ENCODE peak calls at places on chromosomes 3 and 15, in four cellular contexts. L is brain microvascular endothelial cell, N is stomach, U is body of pancreas. E is an unnamed sample.

GRCh38 chr3:122973893-122974615 is 53.5 kb downstream of the SEMA5B start:
- DNase-seq in L (no peak), N (no peak), U (no peak), E (no peak)

GRCh38 chr3:17207019-17207418 is 322.3 kb downstream of the PLCL2 start:
- DNase-seq in L (no peak), N (no peak), U (no peak), E (no peak)

GRCh38 chr15:48021336-48022086 is 99.3 kb upstream of the SLC24A5 start:
- DNase-seq in L (peak), N (no peak), U (no peak), E (no peak)

GRCh38 chr3:52244061-52244628 is 1.4 kb upstream of the PPM1M start:
- DNase-seq in L (no peak), N (peak), U (no peak), E (peak)

GRCh38 chr15:65287515-65287845 is 797 bp upstream of the PARP16 start:
- DNase-seq in L (no peak), N (no peak), U (no peak), E (no peak)

GRCh38 chr3:10442151-10442795 is 63.1 kb downstream of the ATP2B2 start:
- DNase-seq in L (no peak), N (no peak), U (no peak), E (peak)

GRCh38 chr15:65533057-65533752 is 2.9 kb downstream of the HACD3 start:
- DNase-seq in L (no peak), N (no peak), U (no peak), E (no peak)

GRCh38 chr15:92164327-92165000 is 229.2 kb upstream of the ST8SIA2 start:
- DNase-seq in L (peak), N (no peak), U (no peak), E (peak)

GRCh38 chr15:56042982-56043980 is 49.9 kb upstream of the NEDD4 start:
- DNase-seq in L (no peak), N (no peak), U (no peak), E (no peak)

GRCh38 chr15:51341366-51342248 is at the start of gene GLDN:
- DNase-seq in L (no peak), N (peak), U (peak), E (no peak)

GRCh38 chr15:73840771-73841170 is 32.6 kb upstream of the TBC1D21 start:
- DNase-seq in L (no peak), N (no peak), U (no peak), E (no peak)

GRCh38 chr15:49987198-49987785 is 131.7 kb downstream of the ATP8B4 start:
- DNase-seq in L (no peak), N (no peak), U (peak), E (no peak)

GRCh38 chr3:141148770-141149169 is 82.9 kb upstream of the PXYLP1 start:
- DNase-seq in L (no peak), N (no peak), U (no peak), E (no peak)

GRCh38 chr3:58404396-58404795 is 29.2 kb downstream of the PDHB start:
- DNase-seq in L (peak), N (no peak), U (no peak), E (peak)

GRCh38 chr3:194587438-194587931 is 45.7 kb downstream of the TMEM44 start:
- DNase-seq in L (peak), N (no peak), U (no peak), E (no peak)

GRCh38 chr3:18223591-18224338 is 201.4 kb downstream of the SATB1 start:
- DNase-seq in L (no peak), N (no peak), U (no peak), E (no peak)

GRCh38 chr15:34716111-34716510 is 38.7 kb downstream of the GJD2 start:
- DNase-seq in L (no peak), N (no peak), U (peak), E (no peak)

GRCh38 chr3:153901991-153902390 is 219.2 kb upstream of the ARHGEF26 start:
- DNase-seq in L (no peak), N (no peak), U (no peak), E (no peak)

GRCh38 chr3:52531636-52532516 is 1.8 kb downstream of the NT5DC2 start:
- DNase-seq in L (no peak), N (peak), U (no peak), E (no peak)

GRCh38 chr3:183410280-183410679 is 18.1 kb downstream of the MCF2L2 start:
- DNase-seq in L (no peak), N (no peak), U (no peak), E (no peak)

GRCh38 chr15:64246364-64247189 is 83.8 kb upstream of the PPIB start:
- DNase-seq in L (peak), N (no peak), U (no peak), E (peak)

GRCh38 chr3:167246252-167246651 is 133.8 kb downstream of the ZBBX start:
- DNase-seq in L (no peak), N (no peak), U (no peak), E (no peak)

GRCh38 chr3:124609402-124609801 is 120.8 kb upstream of the UMPS start:
- DNase-seq in L (no peak), N (no peak), U (no peak), E (no peak)

GRCh38 chr3:52934626-52935530 is 37.5 kb upstream of the STIMATE start:
- DNase-seq in L (peak), N (peak), U (peak), E (peak)

GRCh38 chr15:82081904-82082810 is 36.3 kb upstream of the MEX3B start:
- DNase-seq in L (peak), N (no peak), U (no peak), E (peak)

GRCh38 chr3:104849070-104849469 is 517.6 kb upstream of the ALCAM start:
- DNase-seq in L (no peak), N (no peak), U (no peak), E (no peak)

GRCh38 chr3:196518999-196519737 is 4.0 kb upstream of the SMCO1 start:
- DNase-seq in L (peak), N (peak), U (peak), E (peak)

GRCh38 chr3:24067483-24067882 is 122.4 kb downstream of the NR1D2 start:
- DNase-seq in L (no peak), N (no peak), U (no peak), E (no peak)

GRCh38 chr15:62549345-62549970 is 384.4 kb upstream of the C2CD4B start:
- DNase-seq in L (peak), N (peak), U (peak), E (peak)

GRCh38 chr15:50907866-50908208 is 646 bp upstream of the AP4E1 start:
- DNase-seq in L (no peak), N (peak), U (peak), E (peak)

GRCh38 chr3:112635674-112636073 is 5.3 kb downstream of the CCDC80 start:
- DNase-seq in L (peak), N (no peak), U (no peak), E (peak)

GRCh38 chr15:92037446-92037845 is 183.9 kb downstream of the SLCO3A1 start:
- DNase-seq in L (no peak), N (no peak), U (no peak), E (no peak)

GRCh38 chr3:11558002-11558401 is 85.7 kb downstream of the VGLL4 start:
- DNase-seq in L (peak), N (no peak), U (peak), E (peak)

GRCh38 chr3:186653984-186654383 is 11.8 kb upstream of the HRG start:
- DNase-seq in L (no peak), N (no peak), U (no peak), E (no peak)

GRCh38 chr3:182740710-182741109 is 52.6 kb upstream of the ATP11B start:
- DNase-seq in L (no peak), N (peak), U (peak), E (no peak)

GRCh38 chr15:66788024-66788423 is 86.0 kb downstream of the SMAD6 start:
- DNase-seq in L (no peak), N (no peak), U (no peak), E (no peak)

GRCh38 chr15:66786222-66786621 is 84.2 kb downstream of the SMAD6 start:
- DNase-seq in L (no peak), N (no peak), U (no peak), E (no peak)

GRCh38 chr15:66785637-66786036 is 83.6 kb downstream of the SMAD6 start:
- DNase-seq in L (peak), N (no peak), U (no peak), E (no peak)

GRCh38 chr15:66786708-66787471 is 84.9 kb downstream of the SMAD6 start:
- DNase-seq in L (no peak), N (no peak), U (no peak), E (no peak)

DNA sequence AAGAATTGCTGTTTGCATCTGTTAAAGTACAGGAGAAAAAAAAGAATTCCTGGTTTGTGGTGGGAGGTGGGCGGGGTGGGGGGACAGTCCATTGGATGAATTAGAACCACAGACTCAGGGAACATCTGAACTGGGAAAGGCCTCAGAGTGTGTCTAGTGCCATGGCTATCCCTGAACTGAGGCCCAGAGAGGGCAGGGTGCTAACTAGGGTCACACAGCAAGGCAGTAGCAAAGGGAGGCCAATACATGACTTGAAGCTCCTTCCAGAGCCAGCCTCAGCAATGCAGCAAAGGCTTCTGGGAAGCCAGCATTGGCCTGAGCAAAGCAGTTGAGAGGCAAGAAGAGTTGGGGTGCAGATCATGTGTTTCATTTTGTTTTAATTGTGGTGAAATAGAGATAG is 85.4 kb downstream of the SMAD6 start:
- DNase-seq in L (no peak), N (no peak), U (no peak), E (no peak)
- TF ChIP-seq CTCF in L (no peak), N (no peak), U (no peak), E (no peak)

GRCh38 chr3:83968386-83968785 is 990.4 kb upstream of the CADM2 start:
- DNase-seq in L (no peak), N (no peak), U (no peak), E (no peak)
- TF ChIP-seq CTCF in L (no peak), N (no peak), U (no peak), E (no peak)

GRCh38 chr15:69749797-69750196 is 297.2 kb downstream of the RPLP1 start:
- DNase-seq in L (no peak), N (no peak), U (no peak), E (no peak)
- TF ChIP-seq CTCF in L (peak), N (peak), U (no peak), E (peak)

GRCh38 chr15:25268166-25268565 is 170.7 kb downstream of the UBE3A start:
- DNase-seq in L (no peak), N (no peak), U (no peak), E (no peak)
- TF ChIP-seq CTCF in L (peak), N (no peak), U (no peak), E (peak)

GRCh38 chr3:138434875-138435772 is 708 bp downstream of the ESYT3 start:
- DNase-seq in L (no peak), N (no peak), U (peak), E (no peak)
- TF ChIP-seq CTCF in L (no peak), N (no peak), U (no peak), E (no peak)

GRCh38 chr15:72474912-72475601 is 927 bp downstream of the ARIH1 start:
- DNase-seq in L (peak), N (peak), U (peak), E (peak)

GRCh38 chr15:72474466-72474911 is 359 bp downstream of the ARIH1 start:
- DNase-seq in L (no peak), N (no peak), U (no peak), E (no peak)

GRCh38 chr15:72472907-72473669 is 1.0 kb upstream of the ARIH1 start:
- DNase-seq in L (no peak), N (no peak), U (no peak), E (no peak)

GRCh38 chr15:72475674-72476073 is 1.5 kb downstream of the ARIH1 start:
- DNase-seq in L (no peak), N (no peak), U (no peak), E (no peak)

DNA sequence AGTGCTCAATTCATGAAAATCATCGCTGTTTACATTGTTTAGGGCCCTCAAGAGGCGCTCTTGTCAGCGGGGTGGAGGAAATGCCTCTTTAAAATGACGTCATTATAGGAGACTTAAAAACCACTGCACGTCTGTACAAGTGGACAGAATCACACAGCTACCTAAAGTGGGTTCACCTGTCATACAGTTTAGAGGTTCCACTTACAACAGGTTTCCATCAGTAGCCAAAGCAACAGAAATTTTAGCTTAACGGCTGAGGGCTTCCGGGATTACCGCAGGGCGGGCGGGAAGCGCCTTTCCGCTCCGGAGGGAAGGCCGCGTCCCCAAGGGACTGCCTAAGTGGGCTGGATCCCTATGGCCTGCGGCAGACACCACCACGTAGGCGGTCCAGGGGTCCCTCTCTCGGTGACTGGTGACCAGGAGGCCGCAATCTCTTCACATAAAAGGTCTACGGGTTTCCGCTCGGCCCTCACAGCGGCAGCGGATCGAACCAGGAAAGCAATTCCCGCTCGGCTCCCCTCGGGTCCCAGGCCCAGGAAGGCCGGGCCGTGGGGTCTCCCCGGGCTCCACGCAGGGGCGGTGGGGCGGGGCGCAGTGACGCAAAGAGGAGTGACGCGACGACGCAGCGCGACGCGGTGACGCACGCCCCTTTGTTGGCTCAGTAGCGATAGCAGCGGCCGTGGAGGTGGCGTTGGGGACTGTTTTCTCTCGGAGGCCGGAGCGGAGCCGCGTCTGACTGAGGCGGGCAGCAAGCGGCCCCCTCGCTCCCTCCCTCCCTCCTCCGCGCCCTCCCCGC is at the start of gene ARIH1:
- DNase-seq in L (peak), N (peak), U (peak), E (peak)
- TF ChIP-seq CTCF in L (peak), N (peak), U (peak), E (peak)

GRCh38 chr15:90231028-90232017 is 2.4 kb downstream of the CIB1 start:
- DNase-seq in L (no peak), N (peak), U (peak), E (no peak)
- TF ChIP-seq CTCF in L (no peak), N (no peak), U (no peak), E (no peak)

DNA sequence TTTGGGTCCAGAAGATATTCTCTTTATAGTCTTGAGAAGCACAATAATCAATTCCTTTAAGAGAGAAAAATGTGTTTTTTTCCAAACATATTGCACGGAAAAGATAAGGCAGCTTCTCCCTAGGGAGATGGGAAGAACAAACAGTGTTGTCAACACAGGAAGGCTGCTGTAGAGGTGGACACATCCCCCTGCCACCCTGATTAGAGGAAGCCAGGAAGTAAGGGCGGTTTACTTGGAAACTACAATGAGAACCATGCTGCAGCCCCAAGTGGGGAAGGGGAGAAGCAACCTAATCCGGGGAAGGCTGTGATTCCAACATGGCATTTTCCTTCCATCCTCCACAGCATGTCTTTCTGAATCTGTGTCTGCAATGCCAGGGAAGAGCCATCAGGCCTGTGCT is 256.9 kb upstream of the TGFBR2 start:
- DNase-seq in L (no peak), N (no peak), U (no peak), E (no peak)
- TF ChIP-seq CTCF in L (no peak), N (no peak), U (no peak), E (no peak)

DNA sequence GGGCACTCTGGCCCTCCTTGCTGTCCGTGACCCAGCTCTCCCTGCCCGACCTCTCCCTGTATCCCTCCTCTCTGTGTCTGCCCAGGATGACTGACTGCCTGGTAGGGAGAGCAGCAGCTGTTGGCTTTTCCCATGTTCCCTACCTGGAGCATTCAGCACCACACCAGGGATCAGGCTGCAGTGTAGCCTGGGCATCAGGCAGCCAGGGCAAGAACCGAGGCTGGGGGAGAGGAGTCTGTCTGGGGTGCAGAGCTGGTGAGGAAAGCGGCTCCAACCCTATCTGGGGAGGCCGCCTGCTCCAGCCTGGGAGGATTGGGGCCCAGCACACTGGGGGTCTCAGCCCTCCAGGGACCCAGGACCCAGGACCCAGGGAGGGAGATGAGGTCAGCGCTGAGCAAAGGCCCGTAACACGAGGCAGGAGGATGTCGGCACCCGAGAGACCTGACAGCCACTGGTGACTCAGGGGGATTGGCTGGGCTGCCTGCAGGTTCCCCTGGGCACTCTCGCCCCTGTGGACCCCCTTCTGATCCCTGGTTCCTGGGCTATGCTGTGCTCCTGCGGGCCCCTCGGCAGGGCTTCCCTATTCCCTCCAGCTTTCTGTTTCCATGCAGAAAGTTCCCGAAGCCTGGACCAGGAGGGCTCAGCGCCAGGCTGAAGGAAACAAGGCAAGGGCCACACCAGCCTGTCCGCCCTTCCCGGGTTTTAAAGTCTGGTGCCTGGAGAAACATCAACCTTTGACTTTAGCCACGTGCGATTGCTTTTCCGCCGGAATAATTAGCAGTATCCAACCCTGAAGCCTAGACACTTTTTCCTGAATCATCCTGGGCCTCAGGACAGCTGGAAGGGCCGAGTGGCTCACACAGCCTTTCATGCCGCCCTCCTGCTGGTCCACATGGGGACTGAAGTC is 128.2 kb upstream of the MEF2A start:
- DNase-seq in L (no peak), N (peak), U (no peak), E (no peak)
- TF ChIP-seq CTCF in L (peak), N (no peak), U (no peak), E (no peak)

GRCh38 chr3:62090519-62090918 is 282.8 kb downstream of the FEZF2 start:
- DNase-seq in L (no peak), N (no peak), U (no peak), E (no peak)

GRCh38 chr3:62094461-62094860 is 278.9 kb downstream of the FEZF2 start:
- DNase-seq in L (no peak), N (no peak), U (no peak), E (no peak)

GRCh38 chr3:62093025-62093424 is 280.3 kb downstream of the FEZF2 start:
- DNase-seq in L (no peak), N (no peak), U (no peak), E (no peak)

GRCh38 chr3:62088472-62089104 is 284.8 kb downstream of the FEZF2 start:
- DNase-seq in L (no peak), N (no peak), U (no peak), E (no peak)

DNA sequence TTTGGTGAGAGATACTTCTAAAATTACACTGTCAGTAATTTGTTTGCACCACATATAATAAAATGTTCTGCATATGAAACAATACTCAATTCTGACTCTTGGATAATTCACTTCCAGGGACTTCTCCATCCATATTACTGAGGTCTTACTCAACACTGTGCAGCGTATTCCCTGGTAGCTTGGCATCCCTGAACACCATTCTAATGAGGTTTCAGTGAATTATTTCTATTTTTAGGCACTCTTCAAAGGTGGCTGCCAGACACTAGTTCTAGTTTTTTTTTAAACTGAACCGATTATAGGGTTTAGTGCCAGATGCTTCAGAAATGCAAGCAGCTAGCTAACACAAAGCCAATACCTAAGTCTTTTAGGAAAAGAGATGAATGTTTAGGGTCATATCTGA is 283.3 kb downstream of the FEZF2 start:
- DNase-seq in L (no peak), N (no peak), U (no peak), E (no peak)
- TF ChIP-seq CTCF in L (no peak), N (no peak), U (no peak), E (no peak)